ENCODE peak calls at places on chromosomes 5 and 9, in eight cellular contexts. W is spleen, Z is Peyer's patch, B is AG04450, J is AG09319, M is IMR-90, D is colonic mucosa, C is fibroblast of lung. V is an unnamed sample.

GRCh38 chr5:110517396-110517795 is 209.1 kb downstream of the TMEM232 start:
- DNase-seq in Z (no peak), M (no peak), C (peak), J (no peak), B (no peak), D (no peak), W (no peak), V (no peak)

GRCh38 chr9:136644343-136644592 is 18.4 kb upstream of the EGFL7 start:
- DNase-seq in C (peak), J (peak), W (no peak), D (peak), M (peak), B (no peak), Z (no peak), V (no peak)

GRCh38 chr5:173752636-173753035 is 135.5 kb upstream of the CPEB4 start:
- DNase-seq in J (no peak), C (no peak), B (no peak), M (no peak), Z (no peak), W (no peak), D (no peak), V (no peak)

GRCh38 chr5:3656803-3657202 is 61.2 kb downstream of the IRX1 start:
- DNase-seq in D (no peak), J (no peak), Z (no peak), W (no peak), M (no peak), B (no peak), C (no peak), V (no peak)

GRCh38 chr9:70259512-70259802 is 679 bp downstream of the SMC5 start:
- DNase-seq in Z (no peak), B (no peak), J (no peak), D (no peak), M (no peak), C (no peak), W (no peak), V (no peak)

GRCh38 chr5:161851691-161852299 is 3.9 kb downstream of the GABRA1 start:
- DNase-seq in M (no peak), C (no peak), W (no peak), B (no peak), D (no peak), Z (no peak), J (no peak), V (peak)

GRCh38 chr5:17620627-17621026 is 10.4 kb downstream of the TAF11L12 start:
- DNase-seq in D (no peak), C (no peak), W (no peak), J (no peak), M (no peak), B (no peak), Z (no peak), V (no peak)

GRCh38 chr9:124118894-124119293 is 107.3 kb downstream of the LHX2 start:
- DNase-seq in B (no peak), D (no peak), C (no peak), Z (no peak), J (no peak), W (no peak), M (no peak), V (no peak)

GRCh38 chr9:138022121-138022741 is 144.6 kb downstream of the CACNA1B start:
- DNase-seq in J (no peak), C (no peak), W (peak), D (no peak), Z (peak), B (no peak), M (no peak), V (no peak)

GRCh38 chr5:149932445-149933350 is 11.9 kb downstream of the PDE6A start:
- DNase-seq in C (no peak), Z (no peak), B (no peak), W (peak), J (no peak), D (no peak), M (no peak), V (no peak)

GRCh38 chr5:139877129-139877597 is 81.6 kb downstream of the PSD2 start:
- DNase-seq in B (no peak), M (no peak), W (no peak), C (no peak), J (no peak), Z (no peak), D (no peak), V (no peak)

GRCh38 chr9:2271426-2271825 is 256.3 kb downstream of the SMARCA2 start:
- DNase-seq in J (no peak), D (no peak), B (no peak), Z (no peak), C (peak), W (no peak), M (no peak), V (peak)

DNA sequence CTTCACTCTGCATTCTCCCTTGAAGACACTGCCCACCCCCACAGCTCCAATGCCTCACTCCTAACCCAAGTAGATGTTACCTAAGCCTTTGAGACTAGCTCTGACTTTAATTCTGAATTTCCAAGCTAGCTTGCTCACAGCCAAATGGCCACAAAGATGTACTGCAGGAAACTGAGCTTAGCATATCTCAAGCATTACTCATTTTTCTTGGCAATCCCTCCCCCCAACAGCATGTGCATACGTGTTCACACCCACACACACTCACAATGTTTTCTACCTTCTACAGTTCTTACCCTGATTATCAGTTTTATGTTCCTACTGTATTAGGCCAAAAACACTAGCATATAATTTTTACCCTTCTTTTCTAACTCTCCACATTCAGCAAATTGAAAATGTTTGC is 13.7 kb upstream of the GRIA1 start:
- DNase-seq in B (peak), D (no peak), Z (no peak), J (no peak), M (peak), W (no peak), C (peak), V (no peak)
- TF ChIP-seq CTCF in B (peak), D (no peak), Z (no peak), J (no peak), M (peak), W (no peak), C (peak), V (no peak)

DNA sequence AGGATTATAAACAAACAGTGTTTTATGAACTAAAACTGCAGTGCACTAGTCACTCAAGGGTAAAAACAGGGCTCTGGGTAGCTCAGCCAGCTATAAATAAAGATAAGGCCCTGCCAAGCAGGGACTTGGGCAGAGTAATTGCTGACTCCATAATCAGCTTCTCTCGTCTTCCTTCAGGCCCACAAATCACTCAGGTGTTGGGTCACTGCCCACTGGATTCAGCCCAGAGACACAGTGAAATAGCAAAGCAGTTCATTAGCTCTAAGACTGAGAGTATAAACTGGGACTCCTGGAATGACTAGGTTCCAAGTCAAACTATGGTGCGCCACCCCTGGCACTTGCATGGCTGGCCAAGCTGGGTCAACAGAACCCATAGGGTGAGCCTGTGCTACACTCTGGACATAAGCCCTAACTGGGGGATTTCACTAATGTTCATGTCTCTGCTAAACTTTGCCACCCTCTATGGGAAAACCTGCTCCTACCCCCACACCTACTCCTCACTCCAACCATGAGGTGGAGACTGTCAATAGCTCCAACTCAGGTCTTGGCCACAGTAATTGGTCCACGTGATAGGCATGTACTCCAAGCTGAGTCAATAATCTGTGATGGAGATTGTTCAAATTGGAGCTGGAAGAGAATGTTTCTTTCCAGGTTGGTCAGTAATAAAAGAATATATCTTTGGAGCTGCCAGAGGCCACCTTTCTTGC is 158.5 kb downstream of the SLIT3 start:
- DNase-seq in C (peak), M (no peak), B (no peak), Z (no peak), W (no peak), J (no peak), D (peak), V (no peak)
- TF ChIP-seq CTCF in C (no peak), M (no peak), B (no peak), Z (no peak), W (no peak), J (no peak), D (no peak), V (no peak)

GRCh38 chr9:88988796-88989641 is 2.2 kb upstream of the S1PR3 start:
- DNase-seq in M (peak), C (peak), W (no peak), J (no peak), B (no peak), Z (no peak), D (no peak), V (peak)

GRCh38 chr9:88987646-88988045 is 3.6 kb upstream of the S1PR3 start:
- DNase-seq in B (no peak), W (no peak), C (no peak), D (no peak), M (no peak), Z (no peak), J (no peak), V (no peak)

GRCh38 chr9:88991066-88992030 is at the start of gene S1PR3:
- DNase-seq in J (no peak), B (no peak), D (no peak), M (no peak), Z (no peak), C (peak), W (peak), V (peak)

GRCh38 chr9:88990721-88991065 is 575 bp upstream of the S1PR3 start:
- DNase-seq in B (no peak), Z (no peak), W (no peak), C (no peak), M (no peak), D (no peak), J (no peak), V (no peak)

DNA sequence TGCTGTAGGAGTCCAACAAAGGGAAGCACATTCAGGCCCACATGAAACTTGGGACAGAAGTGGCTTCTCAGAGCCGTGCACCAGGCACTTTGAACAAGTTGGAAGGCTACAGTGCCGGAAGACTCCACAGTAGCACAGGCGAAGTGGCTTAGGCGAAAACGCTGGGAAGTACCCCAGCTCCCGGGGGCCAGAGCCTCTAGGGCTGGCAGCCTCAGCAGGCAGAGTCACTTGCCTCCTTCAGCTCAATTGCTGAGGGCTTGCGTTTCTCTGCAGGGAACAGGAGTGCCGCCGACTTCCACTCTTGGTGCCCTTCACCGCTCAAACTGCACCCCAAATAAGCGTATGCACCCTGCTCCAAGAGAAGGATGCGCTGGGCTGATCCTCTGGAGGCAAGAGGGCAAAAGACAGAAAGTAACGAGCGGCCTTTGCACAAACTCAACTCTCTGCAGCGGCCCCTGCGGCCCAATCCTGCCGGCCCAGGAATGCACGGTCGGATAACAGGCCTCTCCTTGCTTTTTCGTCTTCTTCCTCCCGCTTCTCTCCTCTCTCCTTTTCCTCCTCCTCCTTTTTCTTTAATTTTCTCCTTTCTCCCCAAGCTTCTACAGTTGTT is 1.2 kb upstream of the S1PR3 start:
- DNase-seq in Z (no peak), B (no peak), M (no peak), D (no peak), J (no peak), C (no peak), W (no peak), V (no peak)
- TF ChIP-seq CTCF in Z (no peak), B (no peak), M (no peak), D (no peak), J (no peak), C (no peak), W (no peak), V (no peak)

GRCh38 chr5:6728795-6729183 is 15.6 kb downstream of the TENT4A start:
- DNase-seq in C (no peak), D (no peak), M (no peak), J (no peak), Z (no peak), B (no peak), W (no peak), V (no peak)

GRCh38 chr5:6726006-6726405 is 12.8 kb downstream of the TENT4A start:
- DNase-seq in Z (no peak), W (no peak), C (no peak), B (no peak), D (no peak), J (no peak), M (no peak), V (no peak)

GRCh38 chr5:6729400-6730310 is 16.4 kb downstream of the TENT4A start:
- DNase-seq in C (no peak), W (peak), Z (peak), B (no peak), M (no peak), J (no peak), D (no peak), V (no peak)

GRCh38 chr5:6727231-6727630 is 14.0 kb downstream of the TENT4A start:
- DNase-seq in W (no peak), C (no peak), J (no peak), B (no peak), D (no peak), Z (peak), M (no peak), V (no peak)

DNA sequence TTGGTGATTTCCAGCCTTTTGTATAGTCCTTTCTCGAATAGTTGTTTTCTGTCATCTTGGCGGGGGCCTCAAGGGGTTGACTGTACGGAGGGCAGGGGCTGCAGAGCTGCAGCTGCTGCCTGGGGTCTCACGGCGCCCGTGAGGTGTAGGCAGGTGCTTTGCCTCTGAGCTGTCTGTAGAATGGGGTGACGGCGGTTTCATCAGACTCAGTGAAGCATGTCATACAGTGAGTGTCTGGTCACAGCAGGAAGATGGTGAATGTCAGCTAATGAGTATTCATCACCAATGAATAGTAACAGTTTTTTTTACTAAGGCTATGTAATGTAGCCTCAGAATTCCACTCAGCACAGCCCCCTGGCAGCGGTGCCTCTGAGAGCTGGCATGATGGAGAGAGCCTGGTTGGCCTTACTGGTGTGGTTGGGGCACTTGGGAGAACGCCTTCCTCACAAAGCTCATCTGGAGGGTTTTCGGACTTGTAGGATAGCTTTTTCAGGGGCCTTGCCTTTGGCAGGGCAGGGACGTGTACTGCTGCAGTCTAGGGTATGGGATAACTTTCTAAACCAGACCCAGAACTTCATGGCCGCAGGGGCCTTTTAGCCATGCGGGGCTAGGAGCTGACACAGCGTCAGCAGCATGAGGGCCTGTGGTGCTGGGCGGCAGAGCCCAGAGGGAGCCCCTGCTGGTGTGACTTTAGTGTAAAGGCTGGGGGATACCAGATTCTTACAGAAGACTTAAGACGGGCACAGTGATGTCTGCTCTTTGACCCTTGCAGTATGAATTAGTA is 15.0 kb downstream of the TENT4A start:
- DNase-seq in J (no peak), M (no peak), Z (peak), D (no peak), W (no peak), C (no peak), B (no peak), V (peak)
- TF ChIP-seq CTCF in J (no peak), M (no peak), Z (no peak), D (no peak), W (no peak), C (no peak), B (no peak), V (no peak)

GRCh38 chr5:6262651-6263363 is 115.5 kb downstream of the MED10 start:
- DNase-seq in M (no peak), Z (no peak), C (no peak), B (no peak), W (no peak), D (no peak), J (no peak), V (no peak)
- TF ChIP-seq CTCF in M (no peak), Z (no peak), C (no peak), B (no peak), W (no peak), D (no peak), J (no peak), V (no peak)

DNA sequence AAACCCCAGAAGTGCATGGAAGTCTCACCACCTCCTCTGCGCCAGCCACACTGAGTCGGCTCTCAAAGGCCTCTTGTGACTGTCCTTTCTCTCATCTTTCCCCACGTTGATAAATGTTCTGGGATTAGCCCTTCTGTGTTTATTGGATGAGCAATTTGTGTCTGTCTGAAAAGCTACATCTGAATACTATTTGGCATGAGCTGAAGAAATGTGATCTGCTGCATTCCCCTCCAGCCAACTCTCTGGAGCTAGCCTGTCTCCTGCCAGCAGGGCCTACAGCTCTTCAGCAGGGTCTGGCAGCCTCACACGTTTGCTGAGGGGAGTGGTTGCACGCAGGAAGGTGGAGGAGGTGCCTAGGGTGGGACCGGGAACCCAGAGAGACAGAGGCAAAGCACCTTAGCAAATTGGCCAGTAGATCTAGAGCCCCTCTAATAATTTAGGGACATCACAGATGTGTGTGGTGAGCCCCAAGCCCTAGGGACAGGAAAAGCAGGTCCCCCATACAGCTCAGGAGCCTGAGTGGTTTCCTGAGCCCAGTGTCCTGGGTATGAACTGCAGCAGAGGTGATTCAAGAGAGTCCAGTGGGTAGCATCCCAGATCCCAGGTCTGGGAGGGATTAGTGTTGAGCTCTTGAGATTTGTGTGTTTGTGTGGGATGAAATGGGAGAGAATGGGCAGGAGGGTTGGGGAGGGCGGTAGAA is 20.5 kb upstream of the B4GALT1 start:
- DNase-seq in W (no peak), M (peak), B (no peak), Z (no peak), J (no peak), C (peak), D (peak), V (no peak)
- TF ChIP-seq CTCF in W (no peak), M (no peak), B (peak), Z (no peak), J (peak), C (no peak), D (no peak), V (no peak)

GRCh38 chr5:179732918-179733763 is 519 bp downstream of the MAML1 start:
- DNase-seq in B (no peak), Z (no peak), W (peak), D (peak), C (peak), M (peak), J (no peak), V (peak)
- TF ChIP-seq CTCF in B (no peak), Z (no peak), W (no peak), D (no peak), C (no peak), M (no peak), J (no peak), V (no peak)

DNA sequence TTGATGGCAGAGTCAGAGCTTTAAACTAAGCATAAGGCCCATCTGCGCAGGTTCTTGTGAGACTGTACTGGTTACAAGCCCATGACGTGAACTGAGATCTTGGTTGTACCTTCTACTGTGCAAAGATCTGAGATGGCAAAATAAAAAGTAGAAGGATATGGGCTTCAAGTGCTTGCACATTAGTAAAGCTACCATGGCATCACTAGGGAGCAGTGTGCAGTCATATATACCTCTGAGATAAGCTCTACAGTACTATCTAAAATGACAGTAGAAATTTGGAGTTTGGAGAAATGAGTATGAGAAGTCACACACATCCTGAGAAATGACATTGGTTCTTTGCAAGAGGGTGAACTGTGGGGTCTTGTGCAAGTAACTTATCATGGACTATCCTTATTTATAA is 408.2 kb upstream of the PRR16 start:
- DNase-seq in Z (no peak), J (peak), D (no peak), C (peak), B (peak), M (peak), W (no peak), V (no peak)
- TF ChIP-seq CTCF in Z (no peak), J (peak), D (no peak), C (peak), B (peak), M (peak), W (no peak), V (no peak)

GRCh38 chr5:104186510-104186909 is 623.9 kb upstream of the NUDT12 start:
- DNase-seq in C (no peak), Z (no peak), B (no peak), D (no peak), M (no peak), J (no peak), W (no peak), V (no peak)
- TF ChIP-seq CTCF in C (no peak), Z (no peak), B (no peak), D (no peak), M (no peak), J (no peak), W (no peak), V (no peak)

DNA sequence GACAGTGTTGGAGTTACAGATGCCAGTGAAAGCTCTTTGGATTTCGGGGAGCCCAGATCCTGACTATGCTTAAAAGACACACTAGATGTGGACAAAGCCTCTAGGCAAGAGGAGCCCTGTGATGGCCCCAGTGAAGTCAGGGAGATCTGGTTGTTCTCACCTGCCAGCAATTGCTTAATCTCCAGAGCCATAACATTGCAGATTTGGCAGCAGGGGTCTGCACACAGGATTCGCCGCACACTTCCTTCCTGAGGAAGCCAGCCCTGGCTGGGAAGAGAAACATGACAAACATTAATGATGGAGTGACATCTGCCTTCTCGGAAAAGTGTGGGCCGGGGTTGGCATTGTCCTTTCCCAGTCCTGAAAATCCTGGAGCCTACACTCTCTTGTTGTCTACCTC is 65.2 kb upstream of the PHF24 start:
- DNase-seq in Z (no peak), W (no peak), C (no peak), J (no peak), B (no peak), M (no peak), D (no peak), V (no peak)
- TF ChIP-seq CTCF in Z (no peak), W (no peak), C (no peak), J (no peak), B (no peak), M (no peak), D (no peak), V (no peak)